ENCODE peak calls at places on chromosome 1, in four cellular contexts. L, A, M and E are unnamed samples.

GRCh38 chr1:241695454-241696171 is 43.5 kb downstream of the WDR64 start:
- DNase-seq in L (no peak), A (peak; percentile 50), M (no peak), E (no peak)

GRCh38 chr1:157042852-157043251 is 2.7 kb downstream of the ARHGEF11 start:
- DNase-seq in L (no peak), A (no peak), M (no peak), E (no peak)

GRCh38 chr1:84998642-84999280 is 1.8 kb upstream of the MCOLN2 start:
- DNase-seq in L (peak; percentile 36), A (no peak), M (no peak), E (no peak)

GRCh38 chr1:70890408-70890807 is 157.2 kb downstream of the PTGER3 start:
- DNase-seq in L (no peak), A (no peak), M (no peak), E (no peak)

GRCh38 chr1:103336376-103336775 is 189.1 kb upstream of the RNPC3 start:
- DNase-seq in L (no peak), A (no peak), M (no peak), E (no peak)

GRCh38 chr1:211814313-211814712 is 16.2 kb downstream of the LPGAT1 start:
- DNase-seq in L (no peak), A (no peak), M (no peak), E (no peak)

GRCh38 chr1:1250828-1251284 is 4.3 kb upstream of the C1QTNF12 start:
- DNase-seq in L (peak; percentile 61), A (no peak), M (no peak), E (no peak)

GRCh38 chr1:61253059-61253735 is 170.8 kb downstream of the NFIA start:
- DNase-seq in L (peak; percentile 3), A (no peak), M (peak; percentile 89), E (peak; percentile 90)

GRCh38 chr1:19710825-19711611 is 46.3 kb downstream of the HTR6 start:
- DNase-seq in L (no peak), A (no peak), M (no peak), E (no peak)

GRCh38 chr1:109984190-109984455 is 442 bp upstream of the AHCYL1 start:
- DNase-seq in L (no peak), A (no peak), M (no peak), E (peak; percentile 78)

GRCh38 chr1:60118119-60118518 is 44.5 kb upstream of the C1orf87 start:
- DNase-seq in L (no peak), A (no peak), M (no peak), E (no peak)

GRCh38 chr1:56439610-56440264 is 139.6 kb downstream of the PLPP3 start:
- DNase-seq in L (no peak), A (no peak), M (no peak), E (no peak)

GRCh38 chr1:54604572-54605370 is 18.6 kb downstream of the FAM151A start:
- DNase-seq in L (peak; percentile 21), A (no peak), M (no peak), E (no peak)

GRCh38 chr1:210685295-210685650 is 356.6 kb downstream of the HHAT start:
- DNase-seq in L (no peak), A (no peak), M (no peak), E (no peak)

GRCh38 chr1:183234660-183235476 is 48.8 kb downstream of the LAMC2 start:
- DNase-seq in L (no peak), A (peak; percentile 85), M (peak; percentile 47), E (peak; percentile 91)

GRCh38 chr1:14875781-14876564 is 277.5 kb downstream of the KAZN start:
- DNase-seq in L (no peak), A (no peak), M (no peak), E (no peak)

GRCh38 chr1:100578201-100578600 is 40.3 kb downstream of the GPR88 start:
- DNase-seq in L (no peak), A (no peak), M (no peak), E (no peak)

GRCh38 chr1:16012590-16013219 is 5.1 kb downstream of the HSPB7 start:
- DNase-seq in L (no peak), A (peak; percentile 52), M (no peak), E (no peak)

GRCh38 chr1:41629136-41629535 is 144.7 kb upstream of the EDN2 start:
- DNase-seq in L (no peak), A (no peak), M (no peak), E (no peak)

GRCh38 chr1:173407846-173408245 is 69.3 kb upstream of the PRDX6 start:
- DNase-seq in L (no peak), A (no peak), M (no peak), E (no peak)

GRCh38 chr1:173408886-173409285 is 68.2 kb upstream of the PRDX6 start:
- DNase-seq in L (no peak), A (no peak), M (no peak), E (no peak)

GRCh38 chr1:173405281-173405680 is 71.9 kb upstream of the PRDX6 start:
- DNase-seq in L (no peak), A (no peak), M (no peak), E (no peak)

GRCh38 chr1:173405758-173406344 is 71.3 kb upstream of the PRDX6 start:
- DNase-seq in L (no peak), A (no peak), M (no peak), E (no peak)

DNA sequence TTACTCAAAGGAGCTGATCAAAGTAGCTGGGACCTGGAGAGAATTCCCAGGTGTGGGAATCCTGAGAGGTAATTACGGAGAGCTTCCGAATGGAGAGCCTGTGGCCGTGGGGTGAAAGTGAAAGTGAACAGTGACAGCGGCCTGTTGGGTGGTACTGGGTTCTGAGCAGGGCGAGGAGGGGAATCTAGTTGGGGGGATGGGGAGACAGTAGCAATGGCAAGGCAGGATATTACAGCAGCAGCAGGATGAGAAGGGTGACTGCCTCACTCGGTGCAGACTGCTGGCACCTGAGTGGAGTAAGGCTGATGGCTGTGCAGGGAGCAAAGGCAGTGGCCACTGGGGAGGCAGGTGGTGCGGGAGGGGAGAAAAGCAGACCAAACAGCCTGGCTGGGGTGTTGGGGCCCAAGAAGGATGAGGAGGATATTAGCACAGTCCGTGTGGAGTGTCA is 70.3 kb upstream of the PRDX6 start:
- DNase-seq in L (no peak), A (peak; percentile 15), M (no peak), E (no peak)
- H3K4me3 ChIP-seq in L (no peak overlapping the region), A (peak overlapping the region; percentile 22), M (peak overlapping the region; percentile 17), E (no peak overlapping the region)

DNA sequence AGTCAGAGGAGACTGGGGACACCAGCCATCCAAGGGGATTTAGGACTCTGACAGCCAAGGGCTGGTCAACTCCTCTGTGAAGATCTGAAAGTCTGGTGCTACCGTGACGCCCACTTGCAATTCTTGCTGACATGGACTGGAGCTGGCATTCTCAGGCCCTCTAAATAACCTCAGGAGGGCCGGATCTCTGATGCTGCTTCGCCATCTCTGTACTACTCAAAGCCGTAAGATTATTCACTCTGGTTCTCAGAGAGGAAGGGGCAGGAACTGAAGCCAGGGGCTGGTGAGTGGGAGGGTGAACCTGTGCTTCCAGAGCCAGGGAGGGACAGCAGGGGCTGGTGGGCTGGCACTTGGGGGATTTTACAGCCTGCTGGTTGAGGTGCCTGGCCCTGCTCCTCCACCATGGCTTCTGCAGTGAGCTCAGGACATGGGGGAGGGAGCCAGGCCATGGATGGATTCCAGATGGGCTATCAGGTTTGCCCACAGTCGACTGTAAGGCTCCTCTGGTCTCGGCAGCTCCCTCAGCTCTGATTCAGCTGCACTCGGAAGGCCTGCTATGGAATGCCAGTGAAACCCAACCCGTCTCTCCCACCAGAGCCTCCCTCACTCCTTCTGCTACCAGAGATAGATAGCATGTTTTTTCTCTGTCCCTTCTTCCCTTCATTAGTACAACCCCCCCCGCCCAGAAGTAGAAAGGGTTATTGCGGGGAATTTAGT is 84.5 kb downstream of the PLXNA2 start:
- DNase-seq in L (no peak), A (no peak), M (no peak), E (peak; percentile 66)
- H3K4me1 ChIP-seq in L (no peaks in the 10 kb centered on the region), A (peaks cover 3% of the 10 kb centered on the region), M (no peaks in the 10 kb centered on the region), E (peaks cover 84% of the 10 kb centered on the region)

GRCh38 chr1:119347858-119348257 is 20.7 kb upstream of the HAO2 start:
- DNase-seq in L (no peak), A (no peak), M (no peak), E (no peak)
- H3K27ac ChIP-seq in L (no peak overlapping the region), A (no peak overlapping the region), M (no peak overlapping the region), E (no peak overlapping the region)

GRCh38 chr1:66654643-66655042 is 97.6 kb upstream of the DYNLT5 start:
- DNase-seq in L (no peak), A (no peak), M (no peak), E (no peak)

GRCh38 chr1:66652556-66652955 is 99.7 kb upstream of the DYNLT5 start:
- DNase-seq in L (no peak), A (no peak), M (no peak), E (no peak)

GRCh38 chr1:66644331-66644730 is 107.9 kb upstream of the DYNLT5 start:
- DNase-seq in L (no peak), A (no peak), M (no peak), E (no peak)

DNA sequence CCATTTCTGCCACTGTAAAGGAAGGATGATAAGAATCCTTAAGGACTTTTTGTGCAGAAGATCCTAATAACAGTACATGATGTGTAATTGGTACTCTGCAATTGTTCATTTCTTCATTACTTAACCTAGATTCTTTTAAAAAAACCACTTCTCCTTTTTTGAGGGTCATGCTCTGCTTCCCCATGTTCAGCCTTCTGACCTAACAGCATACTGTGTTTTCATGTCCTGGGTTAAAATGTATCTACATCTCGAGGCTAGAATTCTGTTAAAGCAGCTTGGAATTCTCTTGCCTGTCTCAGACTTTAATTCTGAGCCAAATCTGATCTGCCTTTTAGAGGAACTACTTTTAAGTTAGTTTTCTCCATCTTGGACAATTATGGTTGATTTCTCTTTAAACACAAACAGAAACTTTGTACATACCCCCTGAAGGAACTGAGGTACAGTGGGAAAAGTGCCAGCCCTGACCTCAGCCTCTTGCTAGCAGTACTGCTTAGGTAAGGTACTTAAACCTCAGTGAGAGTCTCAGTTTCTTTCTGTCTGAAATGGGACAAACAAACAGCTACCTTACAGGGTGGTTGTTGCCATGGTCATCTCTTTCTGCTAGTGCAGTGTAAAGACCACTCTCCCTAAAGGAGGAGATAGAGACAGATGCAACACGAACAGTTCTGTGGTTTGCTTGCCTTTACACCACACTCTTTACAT is 103.2 kb upstream of the DYNLT5 start:
- DNase-seq in L (no peak), A (no peak), M (no peak), E (no peak)
- H3K4me3 ChIP-seq in L (no peak overlapping the region), A (no peak overlapping the region), M (no peak overlapping the region), E (no peak overlapping the region)

GRCh38 chr1:8464377-8464776 is 146.5 kb downstream of the SLC45A1 start:
- DNase-seq in L (no peak), A (no peak), M (no peak), E (no peak)

GRCh38 chr1:8463144-8463927 is 145.4 kb downstream of the SLC45A1 start:
- DNase-seq in L (peak; percentile 19), A (peak; percentile 64), M (no peak), E (no peak)

GRCh38 chr1:8460784-8461183 is 142.9 kb downstream of the SLC45A1 start:
- DNase-seq in L (no peak), A (no peak), M (no peak), E (no peak)

GRCh38 chr1:8461341-8462110 is 143.6 kb downstream of the SLC45A1 start:
- DNase-seq in L (no peak), A (no peak), M (no peak), E (no peak)

GRCh38 chr1:8462298-8462946 is 144.5 kb downstream of the SLC45A1 start:
- DNase-seq in L (no peak), A (no peak), M (no peak), E (no peak)
- H3K4me1 ChIP-seq in L (peaks cover 18% of the 10 kb centered on the region), A (peaks cover 34% of the 10 kb centered on the region), M (peaks cover 69% of the 10 kb centered on the region), E (peaks cover 47% of the 10 kb centered on the region)

GRCh38 chr1:158112994-158113758 is 67.5 kb upstream of the CD1D start:
- DNase-seq in L (peak; percentile 19), A (peak; percentile 46), M (no peak), E (no peak)
- H3K27ac ChIP-seq in L (no peak overlapping the region), A (no peak overlapping the region), M (no peak overlapping the region), E (no peak overlapping the region)